ENCODE peak calls at places on chromosomes 2 and 18, in eight cellular contexts. One of them, this sample, is unnamed.

GRCh38 chr2:178914259-178914849 is 107.1 kb upstream of the TTN start:
- DNase-seq in endothelial cell of umbilical vein: peak; percentile 88
- DNase-seq in ovary: peak; percentile 84
- DNase-seq in IMR-90: peak; percentile 79
- DNase-seq in heart left ventricle: peak; percentile 88
- DNase-seq in tibial nerve: peak; percentile 89
- DNase-seq in A549: peak; percentile 81
- DNase-seq in GM12878: peak; percentile 39
- DNase-seq in this sample: peak; percentile 92

GRCh38 chr2:30127016-30127893 is 19.6 kb upstream of the YPEL5 start:
- DNase-seq in endothelial cell of umbilical vein: peak; percentile 8
- DNase-seq in ovary: no peak
- DNase-seq in IMR-90: peak; percentile 31
- DNase-seq in heart left ventricle: no peak
- DNase-seq in tibial nerve: no peak
- DNase-seq in A549: peak; percentile 27
- DNase-seq in GM12878: no peak
- DNase-seq in this sample: no peak

GRCh38 chr18:42182728-42183700 is 228.0 kb downstream of the PIK3C3 start:
- DNase-seq in endothelial cell of umbilical vein: no peak
- DNase-seq in ovary: no peak
- DNase-seq in IMR-90: no peak
- DNase-seq in heart left ventricle: no peak
- DNase-seq in tibial nerve: no peak
- DNase-seq in A549: no peak
- DNase-seq in GM12878: no peak
- DNase-seq in this sample: no peak

GRCh38 chr2:10772868-10773215 is 39.7 kb downstream of the PDIA6 start:
- DNase-seq in endothelial cell of umbilical vein: no peak
- DNase-seq in ovary: no peak
- DNase-seq in IMR-90: no peak
- DNase-seq in heart left ventricle: no peak
- DNase-seq in tibial nerve: no peak
- DNase-seq in A549: no peak
- DNase-seq in GM12878: no peak
- DNase-seq in this sample: no peak

GRCh38 chr18:69261436-69261835 is 139.3 kb upstream of the DOK6 start:
- DNase-seq in endothelial cell of umbilical vein: no peak
- DNase-seq in ovary: no peak
- DNase-seq in IMR-90: no peak
- DNase-seq in heart left ventricle: no peak
- DNase-seq in tibial nerve: no peak
- DNase-seq in A549: no peak
- DNase-seq in GM12878: no peak
- DNase-seq in this sample: no peak

GRCh38 chr18:10834128-10834815 is 308.4 kb downstream of the NAPG start:
- DNase-seq in endothelial cell of umbilical vein: no peak
- DNase-seq in ovary: no peak
- DNase-seq in IMR-90: no peak
- DNase-seq in heart left ventricle: no peak
- DNase-seq in tibial nerve: no peak
- DNase-seq in A549: no peak
- DNase-seq in GM12878: no peak
- DNase-seq in this sample: no peak

GRCh38 chr2:216404010-216404618 is 8.2 kb upstream of the SMARCAL1 start:
- DNase-seq in endothelial cell of umbilical vein: peak; percentile 21
- DNase-seq in ovary: no peak
- DNase-seq in IMR-90: peak; percentile 37
- DNase-seq in heart left ventricle: no peak
- DNase-seq in tibial nerve: peak; percentile 59
- DNase-seq in A549: peak; percentile 33
- DNase-seq in GM12878: no peak
- DNase-seq in this sample: peak; percentile 54

GRCh38 chr2:33030326-33030725 is 83.6 kb downstream of the LTBP1 start:
- DNase-seq in endothelial cell of umbilical vein: no peak
- DNase-seq in ovary: no peak
- DNase-seq in IMR-90: no peak
- DNase-seq in heart left ventricle: no peak
- DNase-seq in tibial nerve: no peak
- DNase-seq in A549: no peak
- DNase-seq in GM12878: no peak
- DNase-seq in this sample: no peak

GRCh38 chr18:10687161-10687925 is 161.5 kb downstream of the NAPG start:
- DNase-seq in endothelial cell of umbilical vein: no peak
- DNase-seq in ovary: no peak
- DNase-seq in IMR-90: peak; percentile 1
- DNase-seq in heart left ventricle: no peak
- DNase-seq in tibial nerve: no peak
- DNase-seq in A549: no peak
- DNase-seq in GM12878: no peak
- DNase-seq in this sample: no peak

GRCh38 chr18:12659904-12660605 is 2.1 kb upstream of the SPIRE1 start:
- DNase-seq in endothelial cell of umbilical vein: peak; percentile 93
- DNase-seq in ovary: peak; percentile 43
- DNase-seq in IMR-90: peak; percentile 70
- DNase-seq in heart left ventricle: no peak
- DNase-seq in tibial nerve: peak; percentile 74
- DNase-seq in A549: peak; percentile 61
- DNase-seq in GM12878: no peak
- DNase-seq in this sample: peak; percentile 55

GRCh38 chr2:24871852-24872323 is 48.1 kb downstream of the ADCY3 start:
- DNase-seq in endothelial cell of umbilical vein: no peak
- DNase-seq in ovary: no peak
- DNase-seq in IMR-90: peak; percentile 54
- DNase-seq in heart left ventricle: peak; percentile 66
- DNase-seq in tibial nerve: peak; percentile 54
- DNase-seq in A549: no peak
- DNase-seq in GM12878: no peak
- DNase-seq in this sample: no peak

GRCh38 chr2:97819769-97820168 is 106.4 kb downstream of the ZAP70 start:
- DNase-seq in endothelial cell of umbilical vein: no peak
- DNase-seq in ovary: no peak
- DNase-seq in IMR-90: no peak
- DNase-seq in heart left ventricle: no peak
- DNase-seq in tibial nerve: no peak
- DNase-seq in A549: no peak
- DNase-seq in GM12878: no peak
- DNase-seq in this sample: no peak

GRCh38 chr2:202269585-202269984 is 4.0 kb downstream of the NOP58 start:
- DNase-seq in endothelial cell of umbilical vein: no peak
- DNase-seq in ovary: no peak
- DNase-seq in IMR-90: no peak
- DNase-seq in heart left ventricle: no peak
- DNase-seq in tibial nerve: no peak
- DNase-seq in A549: no peak
- DNase-seq in GM12878: peak; percentile 17
- DNase-seq in this sample: no peak

GRCh38 chr2:198517961-198518360 is 713.6 kb downstream of the PLCL1 start:
- DNase-seq in endothelial cell of umbilical vein: no peak
- DNase-seq in ovary: no peak
- DNase-seq in IMR-90: no peak
- DNase-seq in heart left ventricle: no peak
- DNase-seq in tibial nerve: no peak
- DNase-seq in A549: no peak
- DNase-seq in GM12878: no peak
- DNase-seq in this sample: no peak

GRCh38 chr18:49135871-49136270 is 185.1 kb upstream of the SMAD7 start:
- DNase-seq in endothelial cell of umbilical vein: peak; percentile 26
- DNase-seq in ovary: no peak
- DNase-seq in IMR-90: peak; percentile 56
- DNase-seq in heart left ventricle: no peak
- DNase-seq in tibial nerve: no peak
- DNase-seq in A549: peak; percentile 32
- DNase-seq in GM12878: no peak
- DNase-seq in this sample: no peak

GRCh38 chr2:179467111-179467510 is 202.5 kb upstream of the SESTD1 start:
- DNase-seq in endothelial cell of umbilical vein: peak; percentile 60
- DNase-seq in ovary: no peak
- DNase-seq in IMR-90: peak; percentile 64
- DNase-seq in heart left ventricle: no peak
- DNase-seq in tibial nerve: no peak
- DNase-seq in A549: no peak
- DNase-seq in GM12878: no peak
- DNase-seq in this sample: no peak

DNA sequence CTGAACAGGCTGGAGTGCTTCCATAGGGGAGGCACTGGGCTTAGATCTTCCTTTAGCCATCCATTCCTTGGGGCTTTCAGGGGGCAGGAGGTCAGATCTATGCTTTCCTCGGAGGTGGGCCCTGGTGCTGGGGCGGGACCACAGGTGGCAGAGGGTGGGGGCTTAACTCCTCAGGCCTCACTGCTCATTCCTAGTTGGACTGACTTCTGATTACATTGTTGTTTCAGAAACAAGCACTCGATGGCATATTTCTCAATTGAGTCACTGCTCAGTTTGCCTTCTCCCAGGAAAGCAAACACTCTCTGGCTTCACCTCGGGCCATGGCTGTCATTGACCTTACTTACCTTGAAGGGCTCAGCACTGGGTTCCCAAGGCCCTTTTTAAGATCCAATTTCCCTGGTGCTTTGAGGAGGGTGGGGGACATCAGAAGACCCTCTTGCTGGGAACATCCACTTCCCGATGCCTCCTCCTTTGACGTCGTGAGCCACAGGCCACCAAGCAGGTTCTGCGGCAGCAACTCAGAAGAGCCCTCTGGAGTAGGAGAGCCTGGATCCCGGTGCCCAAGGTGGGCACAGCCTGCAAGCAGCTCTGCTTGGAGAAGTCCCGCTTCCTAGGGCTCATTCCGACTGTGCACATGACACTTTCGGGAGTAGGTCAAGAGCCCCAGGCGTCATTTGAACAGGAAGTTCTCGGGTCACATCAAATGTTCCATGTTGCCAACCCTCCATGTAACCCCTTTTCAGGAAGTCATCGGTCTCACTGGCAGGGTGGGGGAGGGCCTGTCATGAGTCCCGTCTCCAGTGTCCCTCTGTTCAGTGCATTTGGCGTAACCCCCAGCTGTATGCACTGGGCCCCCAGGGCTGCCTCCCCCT is 40.6 kb downstream of the SDC1 start:
- DNase-seq in endothelial cell of umbilical vein: no peak
- DNase-seq in ovary: no peak
- DNase-seq in IMR-90: peak; percentile 77
- DNase-seq in heart left ventricle: peak; percentile 9
- DNase-seq in tibial nerve: no peak
- DNase-seq in A549: peak; percentile 90
- DNase-seq in GM12878: no peak
- DNase-seq in this sample: no peak
- TF ChIP-seq POLR2A in endothelial cell of umbilical vein: no peak
- TF ChIP-seq POLR2A in ovary: no peak
- TF ChIP-seq POLR2A in IMR-90: no peak
- TF ChIP-seq POLR2A in heart left ventricle: no peak
- TF ChIP-seq POLR2A in tibial nerve: no peak
- TF ChIP-seq POLR2A in A549: no peak
- TF ChIP-seq POLR2A in GM12878: no peak
- TF ChIP-seq POLR2A in this sample: no peak

GRCh38 chr18:5175378-5175777 is 21.7 kb downstream of the AKAIN1 start:
- DNase-seq in endothelial cell of umbilical vein: no peak
- DNase-seq in ovary: no peak
- DNase-seq in IMR-90: no peak
- DNase-seq in heart left ventricle: no peak
- DNase-seq in tibial nerve: no peak
- DNase-seq in A549: no peak
- DNase-seq in GM12878: no peak
- DNase-seq in this sample: no peak
- H3K27ac ChIP-seq in endothelial cell of umbilical vein: no peak overlapping the region
- H3K27ac ChIP-seq in ovary: no peak overlapping the region
- H3K27ac ChIP-seq in IMR-90: no peak overlapping the region
- H3K27ac ChIP-seq in heart left ventricle: no peak overlapping the region
- H3K27ac ChIP-seq in tibial nerve: no peak overlapping the region
- H3K27ac ChIP-seq in A549: no peak overlapping the region
- H3K27ac ChIP-seq in GM12878: no peak overlapping the region
- H3K27ac ChIP-seq in this sample: no peak overlapping the region

GRCh38 chr2:21008790-21009661 is 34.8 kb downstream of the APOB start:
- DNase-seq in endothelial cell of umbilical vein: no peak
- DNase-seq in ovary: no peak
- DNase-seq in IMR-90: no peak
- DNase-seq in heart left ventricle: no peak
- DNase-seq in tibial nerve: no peak
- DNase-seq in A549: no peak
- DNase-seq in GM12878: no peak
- DNase-seq in this sample: no peak
- TF ChIP-seq POLR2A in endothelial cell of umbilical vein: no peak
- TF ChIP-seq POLR2A in ovary: no peak
- TF ChIP-seq POLR2A in IMR-90: no peak
- TF ChIP-seq POLR2A in heart left ventricle: no peak
- TF ChIP-seq POLR2A in tibial nerve: no peak
- TF ChIP-seq POLR2A in A549: no peak
- TF ChIP-seq POLR2A in GM12878: no peak
- TF ChIP-seq POLR2A in this sample: no peak

GRCh38 chr2:138550670-138551287 is 49.2 kb downstream of the SPOPL start:
- DNase-seq in endothelial cell of umbilical vein: no peak
- DNase-seq in ovary: no peak
- DNase-seq in IMR-90: no peak
- DNase-seq in heart left ventricle: no peak
- DNase-seq in tibial nerve: no peak
- DNase-seq in A549: no peak
- DNase-seq in GM12878: no peak
- DNase-seq in this sample: no peak
- H3K27ac ChIP-seq in endothelial cell of umbilical vein: no peak overlapping the region
- H3K27ac ChIP-seq in ovary: no peak overlapping the region
- H3K27ac ChIP-seq in IMR-90: no peak overlapping the region
- H3K27ac ChIP-seq in heart left ventricle: no peak overlapping the region
- H3K27ac ChIP-seq in tibial nerve: no peak overlapping the region
- H3K27ac ChIP-seq in A549: no peak overlapping the region
- H3K27ac ChIP-seq in GM12878: no peak overlapping the region
- H3K27ac ChIP-seq in this sample: no peak overlapping the region

This sample was measured in testis.